ENCODE peak calls at places on chromosomes 5 and 9, in seven cellular contexts. N, A, B, V, Z, U and F are unnamed samples.

GRCh38 chr5:137453476-137454080 is 45.5 kb downstream of the SPOCK1 start:
- DNase-seq in N (no peak), A (no peak), B (peak; percentile 53), V (peak; percentile 56), Z (peak; percentile 88), U (peak; percentile 35), F (no peak)

GRCh38 chr5:151029856-151030336 is 9.5 kb downstream of the GPX3 start:
- DNase-seq in N (no peak), A (peak; percentile 80), B (no peak), V (no peak), Z (no peak), U (no peak), F (no peak)

GRCh38 chr9:124781967-124782660 is 5.2 kb downstream of the OLFML2A start:
- DNase-seq in N (no peak), A (peak; percentile 59), B (no peak), V (no peak), Z (no peak), U (no peak), F (no peak)

GRCh38 chr9:133773889-133774655 is 35.9 kb upstream of the SARDH start:
- DNase-seq in N (no peak), A (no peak), B (peak; percentile 54), V (peak; percentile 70), Z (no peak), U (no peak), F (no peak)

GRCh38 chr9:36100532-36100931 is 36.0 kb upstream of the GLIPR2 start:
- DNase-seq in N (no peak), A (no peak), B (peak; percentile 80), V (peak; percentile 83), Z (peak; percentile 49), U (no peak), F (no peak)

GRCh38 chr5:67536892-67537291 is 340.3 kb upstream of the CD180 start:
- DNase-seq in N (no peak), A (no peak), B (no peak), V (peak; percentile 12), Z (no peak), U (no peak), F (no peak)

GRCh38 chr9:10855847-10856246 is 243.0 kb upstream of the PTPRD start:
- DNase-seq in N (no peak), A (no peak), B (no peak), V (no peak), Z (peak; percentile 63), U (no peak), F (no peak)

GRCh38 chr5:40559306-40559705 is 120.4 kb upstream of the PTGER4 start:
- DNase-seq in N (no peak), A (no peak), B (peak; percentile 17), V (peak; percentile 62), Z (no peak), U (no peak), F (no peak)

GRCh38 chr9:125603478-125604021 is 103.5 kb downstream of the MAPKAP1 start:
- DNase-seq in N (no peak), A (no peak), B (no peak), V (no peak), Z (no peak), U (no peak), F (no peak)

GRCh38 chr9:83406901-83407300 is 131.3 kb downstream of the FRMD3 start:
- DNase-seq in N (no peak), A (no peak), B (no peak), V (no peak), Z (no peak), U (no peak), F (no peak)

GRCh38 chr5:111003623-111004022 is 67.9 kb upstream of the TSLP start:
- DNase-seq in N (no peak), A (no peak), B (no peak), V (no peak), Z (no peak), U (no peak), F (no peak)

GRCh38 chr5:14416709-14417108 is 164.9 kb upstream of the OTULINL start:
- DNase-seq in N (no peak), A (no peak), B (no peak), V (peak; percentile 23), Z (no peak), U (no peak), F (no peak)
- H3K4me3 ChIP-seq in N (no peak overlapping the region), A (no peak overlapping the region), B (no peak overlapping the region), V (no peak overlapping the region), Z (no peak overlapping the region), U (no peak overlapping the region), F (no peak overlapping the region)

GRCh38 chr5:156595132-156595787 is 254.8 kb upstream of the PPP1R2B start:
- DNase-seq in N (no peak), A (peak; percentile 92), B (peak; percentile 46), V (peak; percentile 42), Z (no peak), U (no peak), F (no peak)
- TF ChIP-seq CTCF in N (no peak), A (no peak), B (no peak), V (no peak), Z (no peak), U (no peak), F (no peak)

DNA sequence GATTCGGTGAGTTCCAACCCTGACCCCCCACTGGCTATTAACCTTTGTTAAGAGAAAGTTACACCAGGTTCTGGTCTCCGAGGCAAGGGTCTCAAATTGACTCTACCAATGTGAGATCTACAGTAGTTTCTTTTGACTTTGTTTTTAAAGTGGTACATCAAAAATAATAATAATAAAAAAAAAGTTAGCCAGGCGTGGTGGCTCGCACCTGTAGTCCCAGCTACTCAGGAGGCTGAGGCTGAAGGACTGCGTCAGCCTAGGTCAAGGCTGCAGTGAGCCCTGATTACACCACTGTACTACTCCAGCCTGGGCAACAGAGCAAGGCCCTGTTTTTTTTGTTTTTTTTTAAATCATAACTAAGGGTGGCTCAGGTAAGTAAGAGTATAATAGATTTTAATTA is 1.0 kb upstream of the KLF9 start:
- DNase-seq in N (no peak), A (no peak), B (no peak), V (no peak), Z (no peak), U (no peak), F (no peak)
- H3K4me3 ChIP-seq in N (no peak overlapping the region), A (peak overlapping the region; percentile 82), B (no peak overlapping the region), V (no peak overlapping the region), Z (no peak overlapping the region), U (no peak overlapping the region), F (no peak overlapping the region)

GRCh38 chr5:122500245-122501086 is 188.4 kb downstream of the SNCAIP start:
- DNase-seq in N (no peak), A (peak; percentile 70), B (peak; percentile 60), V (peak; percentile 48), Z (peak; percentile 83), U (peak; percentile 47), F (peak; percentile 24)

GRCh38 chr5:122499617-122500016 is 187.6 kb downstream of the SNCAIP start:
- DNase-seq in N (no peak), A (no peak), B (no peak), V (no peak), Z (no peak), U (no peak), F (no peak)

GRCh38 chr5:122501087-122501435 is 189.0 kb downstream of the SNCAIP start:
- DNase-seq in N (no peak), A (no peak), B (no peak), V (peak; percentile 11), Z (no peak), U (no peak), F (no peak)

GRCh38 chr5:122493776-122494518 is 181.9 kb downstream of the SNCAIP start:
- DNase-seq in N (no peak), A (no peak), B (no peak), V (peak; percentile 45), Z (no peak), U (no peak), F (no peak)

DNA sequence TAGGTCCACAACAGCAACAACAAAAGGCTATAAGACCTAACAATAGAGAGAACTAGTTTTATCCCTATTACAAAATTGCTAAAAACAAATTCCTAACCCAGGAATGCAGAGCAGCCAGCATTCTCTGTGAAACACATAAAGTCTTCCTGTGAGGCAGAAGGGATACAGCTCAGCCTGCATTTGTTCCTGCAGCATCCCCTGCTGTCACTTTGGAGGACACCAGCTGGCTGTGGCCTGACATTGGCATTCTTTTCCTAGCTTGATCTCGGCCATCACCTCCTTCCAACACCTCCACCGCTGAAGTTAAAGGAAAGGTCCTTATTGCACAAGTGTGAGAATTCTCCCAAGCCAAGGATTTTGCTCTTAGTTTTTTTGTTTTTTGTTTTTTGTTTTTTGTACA is 186.1 kb downstream of the SNCAIP start:
- DNase-seq in N (no peak), A (no peak), B (peak; percentile 42), V (no peak), Z (peak; percentile 63), U (no peak), F (no peak)
- TF ChIP-seq CTCF in N (no peak), A (no peak), B (peak; percentile 46), V (peak; percentile 8), Z (peak; percentile 52), U (peak; percentile 16), F (peak; percentile 48)

GRCh38 chr9:6195714-6196360 is 19.8 kb upstream of the IL33 start:
- DNase-seq in N (no peak), A (no peak), B (no peak), V (no peak), Z (no peak), U (no peak), F (no peak)
- H3K4me3 ChIP-seq in N (no peak overlapping the region), A (no peak overlapping the region), B (no peak overlapping the region), V (no peak overlapping the region), Z (no peak overlapping the region), U (no peak overlapping the region), F (no peak overlapping the region)

DNA sequence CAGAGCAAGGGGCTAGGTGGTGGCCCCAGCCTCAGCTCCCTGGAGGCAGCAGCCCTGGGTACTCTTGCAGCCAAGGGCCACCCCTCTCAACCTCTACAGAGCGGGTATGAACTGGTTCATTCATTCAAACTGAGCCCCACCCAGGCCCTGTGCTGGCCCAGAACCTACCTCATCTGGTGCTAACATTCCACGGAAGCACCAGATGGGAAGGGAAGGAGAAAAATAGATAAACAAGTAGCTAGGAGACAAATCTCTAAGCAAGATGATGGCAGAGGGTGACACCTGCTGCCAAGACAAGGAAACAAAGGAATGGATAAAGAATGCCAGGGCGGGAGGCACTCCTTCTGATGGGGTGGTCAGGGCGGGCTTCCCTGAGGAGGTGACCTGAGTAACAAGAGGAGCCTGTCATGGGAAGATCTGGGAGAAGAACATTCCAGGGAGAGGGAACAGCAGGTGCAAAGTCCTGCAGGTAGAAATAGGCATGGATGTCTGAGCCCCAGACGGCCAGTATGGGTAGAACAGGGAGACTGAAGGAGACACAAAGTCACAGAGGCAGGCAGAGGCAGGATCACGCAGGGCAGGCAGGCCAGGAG is 6.1 kb downstream of the ST6GALNAC4 start:
- DNase-seq in N (no peak), A (no peak), B (peak; percentile 83), V (peak; percentile 38), Z (no peak), U (no peak), F (no peak)
- TF ChIP-seq CTCF in N (peak; percentile 17), A (no peak), B (peak; percentile 50), V (no peak), Z (peak; percentile 15), U (peak; percentile 8), F (peak; percentile 46)